ENCODE peak calls at places on chromosomes 12 and 14, in four cellular contexts. L, G, X and F are unnamed samples.

GRCh38 chr14:51014086-51014485 is 69.8 kb upstream of the PYGL start:
- DNase-seq in L (peak), G (peak), X (no peak), F (no peak)

GRCh38 chr12:99444859-99445316 is 202.7 kb upstream of the GARIN6 start:
- DNase-seq in G (peak), X (no peak), L (no peak), F (no peak)

GRCh38 chr14:74892745-74893144 is 11.0 kb downstream of the DLST start:
- DNase-seq in G (no peak), L (no peak), X (no peak), F (no peak)

GRCh38 chr14:92654206-92654901 is 94.1 kb downstream of the LGMN start:
- DNase-seq in X (no peak), G (no peak), L (no peak), F (no peak)

GRCh38 chr14:34331728-34332623 is 130.1 kb downstream of the SPTSSA start:
- DNase-seq in X (peak), G (no peak), L (peak), F (peak)

GRCh38 chr14:94795372-94795771 is 25.5 kb upstream of the GSC start:
- DNase-seq in G (no peak), L (no peak), X (no peak), F (no peak)

GRCh38 chr14:48723841-48724495 is 862.2 kb downstream of the RPS29 start:
- DNase-seq in X (no peak), G (no peak), L (no peak), F (no peak)

GRCh38 chr12:121805800-121806555 is 2.2 kb downstream of the SETD1B start:
- DNase-seq in L (no peak), G (no peak), X (no peak), F (no peak)

GRCh38 chr12:62603811-62604098 is 137.1 kb downstream of the MON2 start:
- DNase-seq in G (no peak), L (no peak), X (no peak), F (no peak)

GRCh38 chr12:700061-700460 is 36.8 kb upstream of the NINJ2 start:
- DNase-seq in X (no peak), G (no peak), L (no peak), F (no peak)

GRCh38 chr12:93979189-93979588 is 169.2 kb upstream of the PLXNC1 start:
- DNase-seq in L (peak), G (peak), X (no peak), F (peak)

GRCh38 chr12:92759634-92760268 is 57.0 kb downstream of the PLEKHG7 start:
- DNase-seq in G (peak), L (no peak), X (no peak), F (no peak)

GRCh38 chr12:106605254-106605653 is 22.4 kb downstream of the RFX4 start:
- DNase-seq in G (no peak), X (no peak), L (no peak), F (no peak)

GRCh38 chr12:49916129-49916919 is 12.6 kb upstream of the FAIM2 start:
- DNase-seq in L (no peak), G (no peak), X (no peak), F (no peak)

GRCh38 chr14:66468778-66469367 is 17.3 kb upstream of the CCDC196 start:
- DNase-seq in X (no peak), G (no peak), L (no peak), F (no peak)

GRCh38 chr14:97846156-97846555 is 1049.0 kb downstream of the VRK1 start:
- DNase-seq in L (no peak), G (no peak), X (no peak), F (no peak)

GRCh38 chr12:104680506-104680905 is 223.8 kb downstream of the CHST11 start:
- DNase-seq in G (no peak), L (no peak), X (no peak), F (no peak)

GRCh38 chr14:50531595-50532501 is 521 bp downstream of the MAP4K5 start:
- DNase-seq in X (peak), G (no peak), L (peak), F (peak)

GRCh38 chr14:83733670-83734069 is 1796.3 kb upstream of the FLRT2 start:
- DNase-seq in G (no peak), X (no peak), L (no peak), F (no peak)

GRCh38 chr12:42589465-42590323 is at the start of gene PRICKLE1:
- DNase-seq in X (peak), G (no peak), L (peak), F (peak)

GRCh38 chr12:129827102-129827873 is 76.5 kb downstream of the TMEM132D start:
- DNase-seq in L (no peak), G (no peak), X (no peak), F (no peak)

GRCh38 chr12:95220190-95220589 is 2.6 kb downstream of the VEZT start:
- DNase-seq in G (no peak), X (no peak), L (no peak), F (no peak)

GRCh38 chr12:57214398-57214781 is 2.2 kb upstream of the NXPH4 start:
- DNase-seq in L (peak), G (no peak), X (no peak), F (peak)

GRCh38 chr14:93705513-93706156 is 82.7 kb downstream of the PRIMA1 start:
- DNase-seq in X (no peak), G (no peak), L (no peak), F (no peak)

GRCh38 chr12:70449074-70449757 is 83.1 kb downstream of the KCNMB4 start:
- DNase-seq in X (no peak), G (no peak), L (no peak), F (no peak)

GRCh38 chr12:109452489-109452888 is 24.6 kb downstream of the KCTD10 start:
- DNase-seq in X (no peak), G (no peak), L (no peak), F (no peak)

GRCh38 chr14:94775875-94776217 is 5.9 kb upstream of the GSC start:
- DNase-seq in X (no peak), G (no peak), L (no peak), F (no peak)

GRCh38 chr12:41564816-41565215 is 376.7 kb downstream of the PDZRN4 start:
- DNase-seq in G (no peak), L (no peak), X (no peak), F (no peak)

GRCh38 chr12:96361074-96361473 is 39.2 kb downstream of the CDK17 start:
- DNase-seq in G (no peak), X (no peak), L (no peak), F (no peak)

GRCh38 chr14:73244541-73244940 is 7.2 kb downstream of the PAPLN start:
- DNase-seq in X (no peak), G (no peak), L (no peak), F (no peak)

GRCh38 chr12:42854826-42855225 is 265.3 kb upstream of the PRICKLE1 start:
- DNase-seq in G (no peak), X (no peak), L (no peak), F (no peak)

GRCh38 chr14:35402323-35403084 is 2.0 kb downstream of the NFKBIA start:
- DNase-seq in L (no peak), G (no peak), X (no peak), F (no peak)

GRCh38 chr12:52675301-52675701 is 4.9 kb downstream of the KRT1 start:
- DNase-seq in X (no peak), L (no peak), G (no peak), F (no peak)

GRCh38 chr12:84056-84455 is 17.5 kb downstream of the IQSEC3 start:
- DNase-seq in G (no peak), L (no peak), X (no peak), F (no peak)

GRCh38 chr12:13278249-13278787 is 81.8 kb downstream of the EMP1 start:
- DNase-seq in X (peak), G (no peak), L (peak), F (peak)

GRCh38 chr12:79441534-79441933 is 249.2 kb downstream of the PAWR start:
- DNase-seq in X (no peak), G (no peak), L (no peak), F (no peak)

GRCh38 chr12:54229624-54230212 is 40.9 kb upstream of the SMUG1 start:
- DNase-seq in G (peak), X (no peak), L (no peak), F (no peak)

GRCh38 chr12:54228471-54228870 is 39.7 kb upstream of the SMUG1 start:
- DNase-seq in L (no peak), G (no peak), X (no peak), F (no peak)

GRCh38 chr12:54230555-54230954 is 41.8 kb upstream of the SMUG1 start:
- DNase-seq in G (no peak), L (no peak), X (no peak), F (no peak)

GRCh38 chr12:54231236-54231635 is 42.5 kb upstream of the SMUG1 start:
- DNase-seq in G (no peak), L (no peak), X (no peak), F (no peak)

DNA sequence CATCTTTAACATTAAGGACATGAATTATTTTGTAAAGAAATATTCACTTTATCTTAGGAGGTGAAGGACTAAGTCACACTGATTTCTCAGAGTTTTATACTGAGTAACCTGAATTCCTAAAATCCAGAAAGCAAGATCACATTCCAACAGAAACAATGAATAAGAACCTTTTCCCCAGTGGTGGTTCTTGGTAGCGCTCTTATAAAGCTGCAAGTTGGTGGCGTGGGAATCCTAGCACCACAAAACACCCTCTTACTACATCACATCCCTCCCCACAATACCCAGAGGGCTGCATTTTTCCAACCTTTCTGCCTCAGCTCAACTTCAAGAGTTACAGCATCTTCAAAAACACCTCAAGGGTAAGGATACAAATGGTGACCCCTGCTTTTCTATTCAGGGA is 44.0 kb upstream of the SMUG1 start:
- DNase-seq in G (peak), X (no peak), L (no peak), F (no peak)
- TF ChIP-seq CTCF in G (peak), X (no peak), L (no peak), F (no peak)

DNA sequence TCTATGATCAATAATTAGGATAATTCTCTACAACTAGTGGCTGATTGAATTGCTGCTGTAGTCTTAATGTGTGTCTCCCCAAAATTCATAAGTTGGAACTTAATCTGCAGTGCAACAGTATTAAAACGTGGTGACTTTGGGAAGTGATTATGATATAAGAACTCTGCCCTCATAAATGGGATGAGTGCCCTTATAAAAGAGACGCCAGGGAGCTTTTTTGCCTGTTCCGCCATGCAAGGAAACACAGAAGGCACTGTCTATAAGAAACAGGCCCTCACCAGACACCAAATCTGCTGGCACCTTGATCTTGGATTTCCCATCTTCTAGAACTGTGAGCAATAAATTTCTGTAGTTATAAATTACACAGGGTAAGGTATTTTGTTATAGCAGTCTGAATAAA is 161.0 kb downstream of the ALX1 start:
- DNase-seq in G (no peak), X (no peak), L (no peak), F (no peak)
- TF ChIP-seq CTCF in G (no peak), X (no peak), L (no peak), F (no peak)

GRCh38 chr12:45547822-45548221 is 181.7 kb upstream of the ARID2 start:
- DNase-seq in L (no peak), X (no peak), G (no peak), F (no peak)

GRCh38 chr12:45558353-45558752 is 171.2 kb upstream of the ARID2 start:
- DNase-seq in L (no peak), G (no peak), X (no peak), F (no peak)

GRCh38 chr12:45557020-45557419 is 172.5 kb upstream of the ARID2 start:
- DNase-seq in X (no peak), L (no peak), G (no peak), F (no peak)

GRCh38 chr12:45549503-45549902 is 180.0 kb upstream of the ARID2 start:
- DNase-seq in G (no peak), L (no peak), X (no peak), F (no peak)

DNA sequence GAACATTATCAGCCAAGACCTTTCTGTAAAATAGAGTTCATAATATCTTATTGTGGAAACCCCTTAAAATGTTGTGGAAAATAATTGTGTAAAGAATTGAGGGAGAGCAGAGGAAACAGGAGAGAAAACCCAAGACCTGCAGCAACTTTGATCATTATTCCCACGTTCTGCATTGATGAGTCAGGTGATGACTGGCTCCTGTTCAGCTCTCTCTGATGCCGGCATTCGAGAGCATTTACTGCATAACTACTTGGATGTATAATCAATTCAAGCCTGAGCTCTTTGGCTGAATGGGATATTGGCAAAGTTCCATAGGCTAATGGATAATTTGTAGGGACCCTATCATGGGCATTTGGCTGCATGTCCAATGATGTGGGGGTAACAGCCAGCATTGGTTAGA is 176.3 kb upstream of the ARID2 start:
- DNase-seq in X (no peak), G (no peak), L (no peak), F (no peak)
- TF ChIP-seq CTCF in X (no peak), G (no peak), L (no peak), F (no peak)

GRCh38 chr14:87863047-87863446 is 129.9 kb downstream of the GALC start:
- DNase-seq in X (no peak), L (no peak), G (no peak), F (no peak)
- TF ChIP-seq CTCF in X (no peak), L (no peak), G (no peak), F (no peak)